ENCODE peak calls at places on chromosome 7, in nine cellular contexts. M is gastrocnemius medialis; X is fibroblast of the aortic adventitia; U is HFFc6; Z is PC-9; L is NCI-H1417; Q is adrenal gland; S is activated gamma-delta T cell treated with anti-CD3 and anti-CD28 coated beads, Interleukin-2, amount 50 U/mL, for 16 hours; V is AML-193. B is an unnamed sample.

GRCh38 chr7:8938036-8938435 is 504.6 kb downstream of the NXPH1 start:
- DNase-seq in M (no peak), X (no peak), U (no peak), Z (no peak), L (peak), Q (no peak), S (no peak), V (no peak), B (no peak)

GRCh38 chr7:127986581-127987461 is 44.4 kb downstream of the LRRC4 start:
- DNase-seq in M (no peak), X (peak), U (no peak), Z (no peak), L (no peak), Q (no peak), S (no peak), V (no peak), B (no peak)

GRCh38 chr7:121960678-121961461 is 87.9 kb downstream of the PTPRZ1 start:
- DNase-seq in M (no peak), X (peak), U (peak), Z (peak), L (no peak), Q (no peak), S (no peak), V (no peak), B (no peak)

GRCh38 chr7:516606-517456 is 2.8 kb downstream of the PDGFA start:
- DNase-seq in M (peak), X (peak), U (peak), Z (peak), L (no peak), Q (peak), S (no peak), V (no peak), B (peak)

GRCh38 chr7:84939442-84939841 is 247.4 kb downstream of the SEMA3D start:
- DNase-seq in M (no peak), X (no peak), U (no peak), Z (no peak), L (no peak), Q (no peak), S (no peak), V (no peak), B (no peak)

GRCh38 chr7:135459951-135460567 is 49.8 kb downstream of the CNOT4 start:
- DNase-seq in M (no peak), X (no peak), U (no peak), Z (no peak), L (no peak), Q (no peak), S (no peak), V (no peak), B (no peak)

GRCh38 chr7:157809863-157810851 is 473.4 kb downstream of the DNAJB6 start:
- DNase-seq in M (no peak), X (no peak), U (no peak), Z (no peak), L (no peak), Q (no peak), S (no peak), V (no peak), B (no peak)

GRCh38 chr7:104252409-104253134 is 44.8 kb upstream of the ORC5 start:
- DNase-seq in M (no peak), X (no peak), U (peak), Z (no peak), L (no peak), Q (no peak), S (no peak), V (no peak), B (peak)

GRCh38 chr7:12052211-12052610 is 158.9 kb upstream of the TMEM106B start:
- DNase-seq in M (no peak), X (no peak), U (no peak), Z (no peak), L (no peak), Q (no peak), S (no peak), V (no peak), B (no peak)

GRCh38 chr7:154853063-154853726 is 149.7 kb downstream of the PAXIP1 start:
- DNase-seq in M (no peak), X (no peak), U (no peak), Z (no peak), L (no peak), Q (no peak), S (no peak), V (no peak), B (peak)

GRCh38 chr7:151248191-151249033 is at the start of gene SMARCD3:
- DNase-seq in M (no peak), X (peak), U (peak), Z (peak), L (peak), Q (peak), S (no peak), V (no peak), B (no peak)

GRCh38 chr7:155252388-155252957 is 45.2 kb upstream of the INSIG1 start:
- DNase-seq in M (no peak), X (peak), U (no peak), Z (no peak), L (no peak), Q (no peak), S (no peak), V (no peak), B (no peak)

GRCh38 chr7:149872419-149873073 is 1.2 kb upstream of the ATP6V0E2 start:
- DNase-seq in M (peak), X (peak), U (peak), Z (peak), L (peak), Q (peak), S (no peak), V (peak), B (peak)

GRCh38 chr7:20152511-20152910 is 64.7 kb downstream of the MACC1 start:
- DNase-seq in M (no peak), X (no peak), U (no peak), Z (no peak), L (no peak), Q (no peak), S (no peak), V (no peak), B (no peak)

GRCh38 chr7:42691030-42691639 is 220.7 kb downstream of the C7orf25 start:
- DNase-seq in M (no peak), X (peak), U (peak), Z (peak), L (no peak), Q (no peak), S (no peak), V (peak), B (no peak)

GRCh38 chr7:101099969-101100781 is 14.9 kb downstream of the TRIM56 start:
- DNase-seq in M (peak), X (peak), U (peak), Z (peak), L (no peak), Q (peak), S (peak), V (peak), B (peak)

GRCh38 chr7:100363098-100363497 is 5.2 kb downstream of the PILRB start:
- DNase-seq in M (no peak), X (no peak), U (no peak), Z (no peak), L (no peak), Q (no peak), S (no peak), V (no peak), B (no peak)

GRCh38 chr7:157279973-157280841 is 56.6 kb upstream of the DNAJB6 start:
- DNase-seq in M (no peak), X (no peak), U (no peak), Z (no peak), L (no peak), Q (no peak), S (no peak), V (no peak), B (no peak)

GRCh38 chr7:2605608-2606538 is 25.9 kb upstream of the TTYH3 start:
- DNase-seq in M (no peak), X (no peak), U (no peak), Z (no peak), L (no peak), Q (no peak), S (no peak), V (no peak), B (no peak)

GRCh38 chr7:29574659-29575058 is 11.0 kb downstream of the PRR15 start:
- DNase-seq in M (no peak), X (no peak), U (no peak), Z (no peak), L (no peak), Q (no peak), S (no peak), V (peak), B (no peak)